ENCODE peak calls at places on chromosomes 11 and 22, in four cellular contexts. One of them, this sample, is unnamed.

GRCh38 chr22:22488736-22489135 is 19.8 kb downstream of the ZNF280B start:
- DNase-seq in Peyer's patch: no peak
- DNase-seq in WERI-Rb-1: no peak
- DNase-seq in OCI-LY7: no peak
- DNase-seq in this sample: no peak

GRCh38 chr22:46084943-46085830 is 65.1 kb upstream of the PPARA start:
- DNase-seq in OCI-LY7: no peak
- DNase-seq in WERI-Rb-1: no peak
- DNase-seq in Peyer's patch: peak; percentile 74
- DNase-seq in this sample: peak; percentile 63

GRCh38 chr11:81658722-81659121 is 1074.9 kb downstream of the FAM181B start:
- DNase-seq in OCI-LY7: peak; percentile 44
- DNase-seq in Peyer's patch: no peak
- DNase-seq in WERI-Rb-1: peak; percentile 30
- DNase-seq in this sample: no peak

GRCh38 chr11:32429477-32429876 is 5.9 kb downstream of the WT1 start:
- DNase-seq in WERI-Rb-1: no peak
- DNase-seq in Peyer's patch: no peak
- DNase-seq in OCI-LY7: no peak
- DNase-seq in this sample: no peak

GRCh38 chr11:66070604-66071325 is 693 bp downstream of the PACS1 start:
- DNase-seq in OCI-LY7: no peak
- DNase-seq in WERI-Rb-1: peak; percentile 22
- DNase-seq in Peyer's patch: peak; percentile 70
- DNase-seq in this sample: peak; percentile 50

GRCh38 chr22:41366323-41367014 is 15.3 kb upstream of the TEF start:
- DNase-seq in WERI-Rb-1: no peak
- DNase-seq in Peyer's patch: no peak
- DNase-seq in OCI-LY7: no peak
- DNase-seq in this sample: no peak

GRCh38 chr11:35978173-35978572 is 34.3 kb downstream of the LDLRAD3 start:
- DNase-seq in Peyer's patch: no peak
- DNase-seq in OCI-LY7: no peak
- DNase-seq in WERI-Rb-1: no peak
- DNase-seq in this sample: no peak

GRCh38 chr22:19169947-19170318 is 8.6 kb downstream of the SLC25A1 start:
- DNase-seq in OCI-LY7: no peak
- DNase-seq in WERI-Rb-1: no peak
- DNase-seq in Peyer's patch: no peak
- DNase-seq in this sample: no peak

GRCh38 chr11:6927030-6927617 is 898 bp downstream of the ZNF215 start:
- DNase-seq in Peyer's patch: peak; percentile 49
- DNase-seq in WERI-Rb-1: no peak
- DNase-seq in OCI-LY7: peak; percentile 94
- DNase-seq in this sample: peak; percentile 23

GRCh38 chr11:67303989-67304411 is 670 bp downstream of the SSH3 start:
- DNase-seq in OCI-LY7: no peak
- DNase-seq in WERI-Rb-1: peak; percentile 45
- DNase-seq in Peyer's patch: peak; percentile 66
- DNase-seq in this sample: peak; percentile 34

GRCh38 chr11:34754171-34754823 is 133.4 kb downstream of the EHF start:
- DNase-seq in Peyer's patch: no peak
- DNase-seq in WERI-Rb-1: no peak
- DNase-seq in OCI-LY7: no peak
- DNase-seq in this sample: no peak

GRCh38 chr11:95512177-95512576 is 277.4 kb downstream of the FAM76B start:
- DNase-seq in Peyer's patch: no peak
- DNase-seq in OCI-LY7: no peak
- DNase-seq in WERI-Rb-1: no peak
- DNase-seq in this sample: peak; percentile 25

GRCh38 chr22:35399114-35399677 is 744 bp upstream of the MCM5 start:
- DNase-seq in WERI-Rb-1: no peak
- DNase-seq in OCI-LY7: peak; percentile 47
- DNase-seq in Peyer's patch: no peak
- DNase-seq in this sample: no peak

GRCh38 chr22:41501209-41501608 is 32.3 kb downstream of the ACO2 start:
- DNase-seq in Peyer's patch: no peak
- DNase-seq in WERI-Rb-1: peak; percentile 46
- DNase-seq in OCI-LY7: peak; percentile 51
- DNase-seq in this sample: no peak

GRCh38 chr11:134592391-134592990 is 180.4 kb upstream of the B3GAT1 start:
- DNase-seq in WERI-Rb-1: peak; percentile 79
- DNase-seq in Peyer's patch: peak; percentile 76
- DNase-seq in OCI-LY7: peak; percentile 21
- DNase-seq in this sample: peak; percentile 54

GRCh38 chr11:35893796-35894475 is 49.9 kb upstream of the LDLRAD3 start:
- DNase-seq in OCI-LY7: no peak
- DNase-seq in WERI-Rb-1: no peak
- DNase-seq in Peyer's patch: peak; percentile 71
- DNase-seq in this sample: peak; percentile 35

GRCh38 chr11:46250071-46251052 is 27.1 kb upstream of the CREB3L1 start:
- DNase-seq in OCI-LY7: no peak
- DNase-seq in Peyer's patch: no peak
- DNase-seq in WERI-Rb-1: no peak
- DNase-seq in this sample: no peak

GRCh38 chr22:41687901-41688364 is 734 bp downstream of the SNU13 start:
- DNase-seq in Peyer's patch: peak; percentile 59
- DNase-seq in OCI-LY7: peak; percentile 52
- DNase-seq in WERI-Rb-1: no peak
- DNase-seq in this sample: no peak

GRCh38 chr11:111093061-111093460 is 152.5 kb upstream of the POU2AF2 start:
- DNase-seq in OCI-LY7: no peak
- DNase-seq in Peyer's patch: no peak
- DNase-seq in WERI-Rb-1: no peak
- DNase-seq in this sample: no peak

GRCh38 chr11:3047637-3048036 is 9.6 kb downstream of the CARS1 start:
- DNase-seq in Peyer's patch: no peak
- DNase-seq in OCI-LY7: no peak
- DNase-seq in WERI-Rb-1: no peak
- DNase-seq in this sample: no peak

GRCh38 chr11:3050386-3051325 is 6.6 kb downstream of the CARS1 start:
- DNase-seq in Peyer's patch: no peak
- DNase-seq in OCI-LY7: no peak
- DNase-seq in WERI-Rb-1: peak; percentile 86
- DNase-seq in this sample: no peak

GRCh38 chr11:3052109-3052479 is 5.1 kb downstream of the CARS1 start:
- DNase-seq in WERI-Rb-1: no peak
- DNase-seq in OCI-LY7: no peak
- DNase-seq in Peyer's patch: no peak
- DNase-seq in this sample: no peak

GRCh38 chr11:3051435-3052108 is 5.7 kb downstream of the CARS1 start:
- DNase-seq in OCI-LY7: no peak
- DNase-seq in WERI-Rb-1: peak; percentile 27
- DNase-seq in Peyer's patch: no peak
- DNase-seq in this sample: no peak

GRCh38 chr11:3049430-3050243 is 7.6 kb downstream of the CARS1 start:
- DNase-seq in OCI-LY7: peak; percentile 10
- DNase-seq in WERI-Rb-1: peak; percentile 88
- DNase-seq in Peyer's patch: peak; percentile 92
- DNase-seq in this sample: peak; percentile 60
- H3K27ac ChIP-seq in OCI-LY7: no peak overlapping the region
- H3K27ac ChIP-seq in WERI-Rb-1: peak overlapping the region; percentile 81
- H3K27ac ChIP-seq in Peyer's patch: peak overlapping the region; percentile 63
- H3K27ac ChIP-seq in this sample: peak overlapping the region; percentile 58

GRCh38 chr11:76293189-76293631 is 86.9 kb upstream of the WNT11 start:
- DNase-seq in Peyer's patch: no peak
- DNase-seq in WERI-Rb-1: no peak
- DNase-seq in OCI-LY7: no peak
- DNase-seq in this sample: no peak
- H3K27ac ChIP-seq in Peyer's patch: no peak overlapping the region
- H3K27ac ChIP-seq in WERI-Rb-1: no peak overlapping the region
- H3K27ac ChIP-seq in OCI-LY7: no peak overlapping the region
- H3K27ac ChIP-seq in this sample: no peak overlapping the region

DNA sequence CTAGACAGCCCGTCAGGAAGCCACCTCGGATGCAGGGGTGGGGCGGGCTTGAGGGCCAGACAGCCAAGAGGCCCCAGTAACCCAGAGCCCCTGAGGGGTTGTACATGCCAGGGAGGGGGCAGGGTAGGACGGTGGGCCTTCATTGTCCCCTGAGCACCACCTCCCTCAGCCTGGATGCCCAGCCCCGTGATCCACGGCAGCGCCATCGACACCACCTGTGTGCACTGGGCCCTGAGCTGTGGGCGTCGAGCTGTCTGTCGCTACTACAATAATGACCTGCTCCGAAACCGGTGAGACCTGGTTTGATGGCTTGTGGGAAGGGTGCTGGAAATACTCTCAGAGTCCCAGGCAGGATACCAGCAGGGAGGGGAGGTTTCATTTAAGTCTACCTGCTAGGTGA is 37.4 kb upstream of the TPBGL start:
- DNase-seq in Peyer's patch: peak; percentile 39
- DNase-seq in WERI-Rb-1: no peak
- DNase-seq in OCI-LY7: no peak
- DNase-seq in this sample: no peak
- H3K27ac ChIP-seq in Peyer's patch: no peak overlapping the region
- H3K27ac ChIP-seq in WERI-Rb-1: no peak overlapping the region
- H3K27ac ChIP-seq in OCI-LY7: no peak overlapping the region
- H3K27ac ChIP-seq in this sample: no peak overlapping the region

DNA sequence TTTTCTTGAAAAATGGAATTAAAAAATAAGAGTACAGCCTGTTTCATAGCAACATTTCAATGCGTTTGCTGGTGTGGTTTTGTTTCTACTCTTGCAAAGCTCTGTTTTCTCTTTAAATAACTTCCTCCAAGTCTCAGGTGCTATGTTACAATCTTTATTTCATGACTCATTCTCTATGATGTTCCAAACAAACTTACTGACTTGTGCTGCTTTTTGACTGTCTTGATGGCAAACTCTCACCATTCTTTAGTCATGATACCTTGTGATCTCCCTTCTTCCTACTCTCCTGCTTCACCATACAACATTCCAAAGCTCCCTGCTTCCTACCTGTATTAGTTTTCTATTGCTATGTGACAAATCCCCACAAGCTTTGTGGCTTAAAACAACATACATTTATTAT is 166.1 kb downstream of the C11orf91 start:
- DNase-seq in Peyer's patch: no peak
- DNase-seq in OCI-LY7: no peak
- DNase-seq in WERI-Rb-1: no peak
- DNase-seq in this sample: no peak
- H3K27ac ChIP-seq in Peyer's patch: no peak overlapping the region
- H3K27ac ChIP-seq in OCI-LY7: no peak overlapping the region
- H3K27ac ChIP-seq in WERI-Rb-1: no peak overlapping the region
- H3K27ac ChIP-seq in this sample: no peak overlapping the region

DNA sequence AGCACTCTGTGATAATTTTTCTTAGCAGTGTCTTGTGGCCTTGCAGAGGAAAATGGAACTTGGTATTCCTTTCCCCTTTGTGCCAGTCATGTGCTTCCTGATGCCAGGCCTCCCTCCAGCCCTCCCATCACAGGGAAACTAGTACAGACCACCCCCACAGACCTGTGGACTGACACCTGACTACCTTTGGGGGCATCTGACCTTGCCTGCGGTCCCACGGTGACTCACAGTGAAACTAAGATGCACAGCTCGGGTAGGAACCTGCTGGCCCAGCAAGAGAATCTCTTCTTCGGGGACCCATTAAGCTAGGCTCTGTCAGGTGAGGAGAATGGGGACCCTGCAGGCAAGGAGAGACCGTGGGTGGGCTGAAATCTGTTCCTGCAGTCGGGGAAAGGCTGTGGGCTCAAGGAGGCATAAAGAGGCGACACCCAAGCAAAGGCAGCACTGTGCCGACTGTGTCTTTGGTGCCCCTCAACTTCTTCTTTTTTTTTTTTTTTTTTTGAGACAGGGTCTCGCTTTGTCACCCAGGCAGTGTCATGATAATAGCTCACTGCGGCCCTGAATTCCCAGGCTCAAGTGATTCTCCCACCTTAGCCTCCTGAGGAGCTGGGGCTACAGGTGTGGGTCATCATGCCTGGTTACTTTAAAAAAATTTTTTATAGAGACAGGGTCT is 20.9 kb upstream of the PEX26 start:
- DNase-seq in Peyer's patch: peak; percentile 86
- DNase-seq in WERI-Rb-1: no peak
- DNase-seq in OCI-LY7: peak; percentile 69
- DNase-seq in this sample: no peak
- H3K27ac ChIP-seq in Peyer's patch: peak overlapping the region; percentile 83
- H3K27ac ChIP-seq in WERI-Rb-1: no peak overlapping the region
- H3K27ac ChIP-seq in OCI-LY7: peak overlapping the region; percentile 65
- H3K27ac ChIP-seq in this sample: peak overlapping the region; percentile 60

GRCh38 chr11:75319035-75319877 is 32.2 kb downstream of the ARRB1 start:
- DNase-seq in Peyer's patch: peak; percentile 67
- DNase-seq in WERI-Rb-1: no peak
- DNase-seq in OCI-LY7: no peak
- DNase-seq in this sample: peak; percentile 85
- H3K27ac ChIP-seq in Peyer's patch: peak overlapping the region; percentile 87
- H3K27ac ChIP-seq in WERI-Rb-1: no peak overlapping the region
- H3K27ac ChIP-seq in OCI-LY7: no peak overlapping the region
- H3K27ac ChIP-seq in this sample: peak overlapping the region; percentile 88

DNA sequence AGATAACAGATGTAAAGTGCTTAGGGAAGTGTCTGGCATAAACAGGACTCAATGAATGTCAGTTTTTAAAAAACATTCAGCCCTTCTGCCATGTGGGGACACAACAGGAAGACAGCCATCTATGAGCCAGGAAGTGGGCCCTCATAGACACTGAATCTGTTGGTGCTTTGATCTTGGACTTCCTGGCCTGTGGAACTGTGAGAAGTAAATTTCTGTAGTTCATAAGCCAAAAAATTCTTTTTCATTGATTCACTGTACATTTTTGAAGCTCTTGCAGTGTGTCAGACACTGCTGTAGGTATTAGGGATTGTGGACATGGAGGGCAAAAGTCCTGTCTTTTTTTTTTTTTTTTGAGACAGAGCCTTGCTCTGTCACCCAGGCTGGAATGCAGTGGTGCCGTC is 188.6 kb downstream of the HIPK3 start:
- DNase-seq in WERI-Rb-1: no peak
- DNase-seq in Peyer's patch: no peak
- DNase-seq in OCI-LY7: peak; percentile 71
- DNase-seq in this sample: no peak
- H3K27ac ChIP-seq in WERI-Rb-1: no peak overlapping the region
- H3K27ac ChIP-seq in Peyer's patch: no peak overlapping the region
- H3K27ac ChIP-seq in OCI-LY7: peak overlapping the region; percentile 59
- H3K27ac ChIP-seq in this sample: no peak overlapping the region